ENCODE peak calls at places on chromosomes 1 and 21, in nine cellular contexts. O, A, B, R, C, Y, E, Q and T are unnamed samples.

GRCh38 chr1:214404571-214405213 is 123.7 kb downstream of the SMYD2 start:
- DNase-seq in Y (no peak), E (peak), A (no peak), B (no peak), O (no peak), Q (peak), C (peak), R (no peak), T (peak)

GRCh38 chr1:219778793-219779369 is 149.5 kb downstream of the SLC30A10 start:
- DNase-seq in E (no peak), B (no peak), A (no peak), O (no peak), Q (no peak), Y (no peak), R (no peak), C (peak), T (no peak)

GRCh38 chr1:183493540-183494245 is 21.4 kb downstream of the SMG7 start:
- DNase-seq in Q (no peak), E (no peak), C (no peak), B (no peak), O (no peak), R (no peak), Y (no peak), A (no peak), T (peak)

GRCh38 chr1:90402893-90403849 is 313.9 kb downstream of the BARHL2 start:
- DNase-seq in Y (peak), A (peak), E (peak), Q (peak), B (peak), R (no peak), C (peak), O (no peak), T (peak)

GRCh38 chr1:31764307-31765040 is at the start of gene ADGRB2:
- DNase-seq in B (no peak), E (peak), Q (no peak), Y (no peak), O (no peak), R (no peak), C (no peak), A (peak), T (no peak)

GRCh38 chr1:18324246-18324645 is 156.5 kb upstream of the KLHDC7A start:
- DNase-seq in B (no peak), Q (no peak), A (no peak), R (no peak), Y (no peak), O (no peak), E (no peak), C (no peak), T (no peak)

GRCh38 chr21:31798842-31799691 is 67.1 kb upstream of the SCAF4 start:
- DNase-seq in A (no peak), O (no peak), B (no peak), E (no peak), Y (no peak), R (no peak), Q (no peak), C (peak), T (no peak)

GRCh38 chr1:43206721-43207228 is 34.6 kb downstream of the CFAP57 start:
- DNase-seq in B (peak), Y (peak), E (peak), Q (peak), C (peak), A (no peak), R (no peak), O (no peak), T (peak)

GRCh38 chr1:8670371-8670818 is 147.0 kb downstream of the RERE start:
- DNase-seq in A (no peak), Y (no peak), C (peak), R (no peak), B (no peak), E (peak), Q (no peak), O (no peak), T (peak)

GRCh38 chr1:91066545-91066944 is 44.7 kb upstream of the ZNF644 start:
- DNase-seq in Y (no peak), A (no peak), O (no peak), Q (no peak), B (no peak), E (no peak), C (no peak), R (no peak), T (no peak)

GRCh38 chr1:117817629-117818028 is 111.8 kb downstream of the GDAP2 start:
- DNase-seq in Q (no peak), O (no peak), A (no peak), E (no peak), C (no peak), B (no peak), Y (no peak), R (no peak), T (no peak)

GRCh38 chr1:39262802-39263201 is 58.3 kb downstream of the MACF1 start:
- DNase-seq in R (no peak), O (no peak), B (no peak), Y (no peak), A (no peak), E (no peak), C (no peak), Q (no peak), T (peak)

GRCh38 chr21:31873696-31874599 is 1.1 kb downstream of the HUNK start:
- DNase-seq in E (peak), B (no peak), R (peak), C (peak), A (peak), Q (peak), O (no peak), Y (peak), T (peak)

GRCh38 chr1:102241431-102242338 is 245.0 kb upstream of the OLFM3 start:
- DNase-seq in R (no peak), O (no peak), A (no peak), Q (no peak), C (no peak), E (no peak), B (no peak), Y (no peak), T (peak)

GRCh38 chr1:34984435-34985062 is 598 bp downstream of the TMEM35B start:
- DNase-seq in C (peak), R (peak), Y (peak), B (peak), O (no peak), Q (peak), A (no peak), E (peak), T (peak)

GRCh38 chr21:38306833-38307232 is 50.0 kb downstream of the KCNJ15 start:
- DNase-seq in A (no peak), R (no peak), C (peak), E (no peak), O (no peak), Q (no peak), B (peak), Y (no peak), T (peak)

GRCh38 chr1:163178628-163179027 is 24.1 kb downstream of the RGS5 start:
- DNase-seq in Y (no peak), O (no peak), B (no peak), E (no peak), Q (no peak), C (no peak), A (no peak), R (no peak), T (peak)

GRCh38 chr1:53172751-53173498 is 23.7 kb upstream of the CPT2 start:
- DNase-seq in E (peak), O (no peak), Q (peak), B (peak), C (no peak), R (no peak), Y (no peak), A (no peak), T (peak)

GRCh38 chr1:152110365-152110859 is 4.8 kb downstream of the TCHH start:
- DNase-seq in O (no peak), A (peak), R (no peak), B (peak), E (peak), Y (no peak), C (peak), Q (peak), T (no peak)

GRCh38 chr1:61638296-61638695 is 86.6 kb downstream of the TM2D1 start:
- DNase-seq in A (no peak), Y (no peak), B (peak), C (no peak), O (no peak), Q (no peak), E (no peak), R (no peak), T (no peak)

GRCh38 chr1:2926447-2927055 is 94.7 kb upstream of the ACTRT2 start:
- DNase-seq in A (no peak), B (no peak), C (no peak), Y (no peak), O (no peak), R (no peak), E (no peak), Q (no peak), T (no peak)

GRCh38 chr1:232138044-232138443 is 491.9 kb downstream of the SIPA1L2 start:
- DNase-seq in C (no peak), Q (no peak), R (no peak), Y (no peak), E (no peak), B (no peak), O (no peak), A (no peak), T (no peak)

GRCh38 chr1:110159160-110159559 is 8.9 kb downstream of the SLC6A17 start:
- DNase-seq in E (no peak), C (no peak), Q (peak), R (no peak), A (no peak), Y (no peak), O (no peak), B (no peak), T (no peak)

GRCh38 chr1:160993544-160993943 is 27.4 kb downstream of the F11R start:
- DNase-seq in O (no peak), C (peak), A (no peak), E (no peak), Q (peak), Y (peak), R (no peak), B (peak), T (peak)

GRCh38 chr1:41483960-41484844 is at the start of gene EDN2:
- DNase-seq in B (no peak), O (no peak), C (no peak), Q (peak), R (no peak), Y (no peak), A (peak), E (peak), T (no peak)

GRCh38 chr21:40465382-40465781 is 381.6 kb downstream of the DSCAM start:
- DNase-seq in Y (no peak), Q (no peak), R (no peak), C (no peak), E (no peak), O (no peak), B (no peak), A (no peak), T (no peak)

GRCh38 chr1:154772611-154773515 is 97.2 kb downstream of the KCNN3 start:
- DNase-seq in A (no peak), O (no peak), B (no peak), C (no peak), R (no peak), Y (peak), Q (no peak), E (no peak), T (no peak)

GRCh38 chr1:212110617-212111016 is 75.1 kb downstream of the DTL start:
- DNase-seq in Q (no peak), A (no peak), B (no peak), Y (no peak), R (no peak), E (no peak), C (peak), O (no peak), T (no peak)

GRCh38 chr1:244515680-244516079 is 54.6 kb downstream of the CATSPERE start:
- DNase-seq in B (no peak), R (no peak), Q (no peak), Y (no peak), A (no peak), C (no peak), E (no peak), O (no peak), T (no peak)

GRCh38 chr1:207779008-207779407 is 27.2 kb downstream of the CD46 start:
- DNase-seq in Q (no peak), B (no peak), O (no peak), R (no peak), A (no peak), Y (no peak), C (no peak), E (no peak), T (no peak)

GRCh38 chr1:192061556-192061955 is 96.7 kb upstream of the RGS18 start:
- DNase-seq in B (no peak), A (no peak), R (no peak), E (no peak), Q (no peak), O (no peak), C (no peak), Y (no peak), T (no peak)

GRCh38 chr1:30966690-30967369 is 58.3 kb upstream of the SDC3 start:
- DNase-seq in R (no peak), O (no peak), B (peak), A (peak), Q (peak), C (peak), E (peak), Y (no peak), T (peak)

GRCh38 chr1:201495447-201496295 is 11.3 kb downstream of the CSRP1 start:
- DNase-seq in C (peak), A (no peak), B (no peak), Q (no peak), O (peak), E (no peak), R (no peak), Y (no peak), T (peak)

GRCh38 chr1:87318806-87319205 is 9.9 kb upstream of the LMO4 start:
- DNase-seq in Y (no peak), R (no peak), A (no peak), O (no peak), B (no peak), E (no peak), C (no peak), Q (no peak), T (no peak)

GRCh38 chr21:31351438-31351837 is 7.4 kb upstream of the TIAM1 start:
- DNase-seq in C (peak), B (peak), R (no peak), A (peak), O (no peak), Q (peak), Y (no peak), E (peak), T (peak)

GRCh38 chr1:34192621-34193020 is 15.9 kb downstream of the C1orf94 start:
- DNase-seq in O (no peak), Y (no peak), B (no peak), R (no peak), C (no peak), Q (no peak), E (no peak), A (no peak), T (no peak)

GRCh38 chr1:55535724-55536262 is 320.6 kb upstream of the USP24 start:
- DNase-seq in O (no peak), Y (no peak), R (no peak), Q (no peak), C (no peak), B (no peak), E (no peak), A (no peak), T (no peak)

GRCh38 chr1:59990470-59990869 is 63.9 kb upstream of the CYP2J2 start:
- DNase-seq in C (no peak), E (no peak), R (no peak), O (no peak), Q (no peak), B (no peak), Y (no peak), A (no peak), T (no peak)